ENCODE peak calls at places on chromosomes 5 and 9, in six cellular contexts. P is IMR-90, D is mesendoderm, N is mesenchymal stem cell, O is trophoblast cell, G is H1. Q is an unnamed sample.

GRCh38 chr9:91483835-91484234 is 60.2 kb upstream of the NFIL3 start:
- DNase-seq in P (no peak), D (no peak), N (no peak), O (peak; percentile 16), G (no peak), Q (no peak)

GRCh38 chr5:154251529-154251928 is 61.0 kb downstream of the GALNT10 start:
- DNase-seq in P (no peak), D (no peak), N (no peak), O (no peak), G (no peak), Q (no peak)

GRCh38 chr5:16886366-16886736 is 49.7 kb downstream of the MYO10 start:
- DNase-seq in P (peak; percentile 90), D (no peak), N (peak; percentile 89), O (peak; percentile 77), G (no peak), Q (no peak)

GRCh38 chr9:120412425-120412951 is 167.5 kb downstream of the CDK5RAP2 start:
- DNase-seq in P (peak; percentile 89), D (peak; percentile 27), N (peak; percentile 71), O (peak; percentile 32), G (peak; percentile 47), Q (no peak)

GRCh38 chr9:73167614-73168013 is 15.9 kb downstream of the ANXA1 start:
- DNase-seq in P (no peak), D (no peak), N (no peak), O (no peak), G (no peak), Q (no peak)

GRCh38 chr9:116958886-116959285 is 271.8 kb downstream of the TRIM32 start:
- DNase-seq in P (no peak), D (peak; percentile 28), N (no peak), O (no peak), G (no peak), Q (no peak)

GRCh38 chr9:122029898-122030297 is 63.2 kb downstream of the TTLL11 start:
- DNase-seq in P (no peak), D (peak; percentile 49), N (no peak), O (no peak), G (no peak), Q (no peak)

GRCh38 chr5:103808464-103809106 is 246.0 kb upstream of the NUDT12 start:
- DNase-seq in P (peak; percentile 50), D (peak; percentile 80), N (peak; percentile 52), O (peak; percentile 3), G (peak; percentile 45), Q (peak; percentile 40)

GRCh38 chr9:108039012-108039411 is 549.4 kb upstream of the KLF4 start:
- DNase-seq in P (no peak), D (no peak), N (no peak), O (no peak), G (no peak), Q (no peak)

GRCh38 chr9:129282308-129283211 is 104.5 kb upstream of the IER5L start:
- DNase-seq in P (no peak), D (no peak), N (no peak), O (no peak), G (peak; percentile 57), Q (no peak)

GRCh38 chr9:125074976-125075375 is 68.4 kb downstream of the SCAI start:
- DNase-seq in P (peak; percentile 75), D (no peak), N (peak; percentile 16), O (no peak), G (no peak), Q (no peak)

GRCh38 chr5:10826971-10827370 is 65.9 kb upstream of the DAP start:
- DNase-seq in P (no peak), D (no peak), N (no peak), O (no peak), G (no peak), Q (no peak)

GRCh38 chr5:14034991-14035390 is 90.5 kb upstream of the DNAH5 start:
- DNase-seq in P (peak; percentile 42), D (peak; percentile 55), N (no peak), O (no peak), G (no peak), Q (no peak)
- H3K18ac ChIP-seq in P (peak overlapping the region; percentile 100), D (no peak overlapping the region), N (peak overlapping the region; percentile 97), O (peak overlapping the region; percentile 94), G (peak overlapping the region; percentile 24), Q (peak overlapping the region; percentile 81)

GRCh38 chr5:42912184-42912766 is 100.6 kb upstream of the SELENOP start:
- DNase-seq in P (peak; percentile 72), D (peak; percentile 36), N (peak; percentile 61), O (no peak), G (no peak), Q (no peak)
- H3K4me3 ChIP-seq in P (no peak overlapping the region), D (no peak overlapping the region), N (no peak overlapping the region), O (no peak overlapping the region), G (no peak overlapping the region), Q (no peak overlapping the region)

GRCh38 chr9:136572596-136573313 is 26.9 kb upstream of the NOTCH1 start:
- DNase-seq in P (no peak), D (peak; percentile 78), N (no peak), O (no peak), G (no peak), Q (no peak)
- H3K18ac ChIP-seq in P (peak overlapping the region; percentile 19), D (peak overlapping the region; percentile 15), N (peak overlapping the region; percentile 68), O (peak overlapping the region; percentile 31), G (peak overlapping the region; percentile 92), Q (peak overlapping the region; percentile 96)

DNA sequence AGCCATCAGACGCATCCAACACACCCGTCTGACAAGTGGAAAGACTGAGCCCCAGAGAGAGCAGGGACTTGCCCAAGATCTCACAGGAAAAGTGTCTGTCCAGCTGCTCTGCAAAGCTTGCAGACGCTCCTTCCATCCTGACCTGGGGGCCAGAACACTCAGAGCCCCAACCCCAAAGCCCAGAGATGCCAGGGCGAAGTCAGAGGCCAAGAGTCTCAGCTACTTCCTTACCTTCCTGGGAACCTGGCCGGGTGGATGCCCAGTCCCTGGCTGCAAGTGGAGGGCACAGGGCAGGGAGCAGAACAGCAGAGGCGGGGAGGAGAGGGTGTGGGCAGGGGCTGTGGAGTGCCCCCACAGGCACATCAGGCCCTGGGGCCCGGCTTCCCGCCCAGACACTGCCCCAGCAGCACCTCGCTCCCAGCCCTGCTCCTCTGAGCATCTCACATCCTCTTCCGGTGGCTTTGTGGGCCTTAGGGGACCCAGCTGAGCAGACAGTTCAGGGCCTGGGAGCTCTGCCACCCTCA is 9.7 kb upstream of the RALGDS start:
- DNase-seq in P (no peak), D (no peak), N (no peak), O (no peak), G (no peak), Q (no peak)
- H3K4me3 ChIP-seq in P (no peak overlapping the region), D (no peak overlapping the region), N (no peak overlapping the region), O (no peak overlapping the region), G (no peak overlapping the region), Q (no peak overlapping the region)

GRCh38 chr5:139946440-139946839 is 96.7 kb downstream of the NRG2 start:
- DNase-seq in P (no peak), D (no peak), N (no peak), O (no peak), G (no peak), Q (no peak)
- H3K18ac ChIP-seq in P (no peak overlapping the region), D (no peak overlapping the region), N (no peak overlapping the region), O (no peak overlapping the region), G (no peak overlapping the region), Q (no peak overlapping the region)

DNA sequence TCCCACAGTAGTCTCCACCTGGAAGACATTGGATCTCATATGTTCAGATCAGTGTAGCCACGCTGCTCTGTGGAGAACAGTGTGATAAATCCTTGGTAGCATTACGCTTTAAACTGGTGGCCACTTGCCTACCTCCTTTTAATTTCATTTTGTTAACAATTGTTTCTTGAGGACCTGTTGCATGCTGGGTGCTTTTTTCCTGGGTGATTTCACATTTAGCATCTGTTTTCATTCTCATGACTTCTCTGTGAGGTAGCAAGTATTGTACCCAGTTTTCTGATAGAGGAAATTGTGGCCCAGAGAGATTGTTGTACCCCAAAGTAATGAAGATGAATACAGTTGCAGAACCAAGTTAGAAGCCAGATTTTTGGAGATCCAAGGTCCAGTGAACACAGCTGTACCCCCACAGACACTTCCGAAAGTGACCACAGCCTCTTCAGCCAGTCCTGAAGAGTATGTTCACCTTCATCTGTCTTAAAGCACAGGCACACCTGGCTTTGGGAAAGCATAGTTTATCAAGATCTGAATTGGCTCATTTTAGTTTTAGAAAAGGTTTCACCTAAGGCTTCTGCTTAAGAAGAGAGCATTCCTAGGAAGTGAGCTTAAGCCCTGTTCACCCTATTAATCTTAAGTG is 75.2 kb downstream of the F2RL2 start:
- DNase-seq in P (no peak), D (no peak), N (no peak), O (no peak), G (no peak), Q (no peak)
- H3K4me3 ChIP-seq in P (no peak overlapping the region), D (no peak overlapping the region), N (no peak overlapping the region), O (no peak overlapping the region), G (no peak overlapping the region), Q (no peak overlapping the region)

GRCh38 chr5:6350277-6351090 is 27.9 kb downstream of the MED10 start:
- DNase-seq in P (no peak), D (no peak), N (no peak), O (no peak), G (no peak), Q (no peak)
- H3K18ac ChIP-seq in P (no peak overlapping the region), D (no peak overlapping the region), N (no peak overlapping the region), O (no peak overlapping the region), G (no peak overlapping the region), Q (peak overlapping the region; percentile 93)

GRCh38 chr5:149036168-149036567 is 26.7 kb downstream of the SH3TC2 start:
- DNase-seq in P (no peak), D (no peak), N (no peak), O (no peak), G (no peak), Q (no peak)

GRCh38 chr5:149038336-149039075 is 24.4 kb downstream of the SH3TC2 start:
- DNase-seq in P (no peak), D (no peak), N (no peak), O (no peak), G (no peak), Q (no peak)

GRCh38 chr5:149039501-149039900 is 23.4 kb downstream of the SH3TC2 start:
- DNase-seq in P (no peak), D (no peak), N (no peak), O (no peak), G (no peak), Q (no peak)

GRCh38 chr5:149036970-149037369 is 25.9 kb downstream of the SH3TC2 start:
- DNase-seq in P (peak; percentile 44), D (no peak), N (no peak), O (no peak), G (no peak), Q (no peak)

DNA sequence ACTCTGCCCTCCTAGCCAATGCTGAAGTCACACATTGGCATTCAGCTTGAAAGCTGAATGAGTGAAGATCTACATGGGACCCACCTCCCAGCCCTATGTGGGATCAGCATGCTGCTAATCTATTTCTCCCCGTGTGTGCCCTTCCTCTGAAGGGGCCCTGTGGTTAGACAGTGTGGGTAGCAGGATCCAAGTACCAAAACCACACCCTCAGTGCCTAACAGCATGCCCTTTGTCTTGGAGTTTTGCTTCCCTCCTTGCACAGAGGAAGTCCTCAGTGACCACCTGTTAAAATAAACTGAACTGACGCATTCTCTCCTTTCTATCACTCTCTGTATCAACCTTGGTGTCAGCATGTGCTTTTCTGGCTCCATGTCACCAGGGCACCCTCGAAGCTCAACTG is 25.0 kb downstream of the SH3TC2 start:
- DNase-seq in P (no peak), D (no peak), N (no peak), O (no peak), G (no peak), Q (no peak)
- H3K4me3 ChIP-seq in P (no peak overlapping the region), D (no peak overlapping the region), N (no peak overlapping the region), O (no peak overlapping the region), G (no peak overlapping the region), Q (no peak overlapping the region)

Q was measured in neuronal stem cell.